ENCODE peak calls at places on chromosomes 16 and 17, in eight cellular contexts. I is neural progenitor cell, E is esophagus squamous epithelium, W is kidney epithelial cell, R is activated B cell treated with CpG ODN at 0.5 μM for 24 hours, Q is lower leg skin, G is MCF 10A, N is OCI-LY7. Z is an unnamed sample.

GRCh38 chr17:53319947-53320346 is 502.8 kb upstream of the KIF2B start:
- DNase-seq in I (no peak), E (no peak), W (no peak), R (no peak), Q (no peak), G (no peak), N (no peak), Z (no peak)

GRCh38 chr17:6640536-6641373 is at the start of the genes KIAA0753 and TXNDC17:
- DNase-seq in I (peak; percentile 93), E (peak; percentile 51), W (peak; percentile 67), R (peak; percentile 91), Q (peak; percentile 98), G (peak; percentile 89), N (peak; percentile 93), Z (peak; percentile 97)

GRCh38 chr17:21164226-21165019 is 37.7 kb downstream of the DHRS7B start:
- DNase-seq in I (no peak), E (no peak), W (no peak), R (no peak), Q (no peak), G (no peak), N (peak; percentile 22), Z (no peak)

GRCh38 chr16:14486520-14487303 is 143.3 kb downstream of the PARN start:
- DNase-seq in I (peak; percentile 36), E (no peak), W (peak; percentile 88), R (no peak), Q (peak; percentile 95), G (peak; percentile 96), N (no peak), Z (no peak)

GRCh38 chr16:86371083-86371803 is 139.1 kb upstream of the FOXF1 start:
- DNase-seq in I (no peak), E (no peak), W (no peak), R (no peak), Q (no peak), G (no peak), N (no peak), Z (no peak)

GRCh38 chr16:28081391-28081790 is 17.9 kb upstream of the GSG1L start:
- DNase-seq in I (no peak), E (no peak), W (no peak), R (no peak), Q (no peak), G (no peak), N (no peak), Z (no peak)

GRCh38 chr17:1532836-1533602 is 16.6 kb upstream of the INPP5K start:
- DNase-seq in I (peak; percentile 69), E (no peak), W (no peak), R (peak; percentile 45), Q (no peak), G (peak; percentile 15), N (peak; percentile 58), Z (peak; percentile 64)

GRCh38 chr17:50146927-50147640 is 3.4 kb downstream of the PPP1R9B start:
- DNase-seq in I (no peak), E (no peak), W (no peak), R (no peak), Q (no peak), G (no peak), N (no peak), Z (no peak)

GRCh38 chr17:55187371-55187770 is 77.4 kb upstream of the HLF start:
- DNase-seq in I (peak; percentile 3), E (no peak), W (no peak), R (no peak), Q (no peak), G (no peak), N (no peak), Z (no peak)

GRCh38 chr16:85330694-85331188 is 218.5 kb upstream of the CIBAR2 start:
- DNase-seq in I (peak; percentile 90), E (no peak), W (peak; percentile 61), R (no peak), Q (no peak), G (peak; percentile 79), N (peak; percentile 87), Z (peak; percentile 37)

GRCh38 chr17:77637807-77638182 is 320.7 kb upstream of the TNRC6C start:
- DNase-seq in I (peak; percentile 86), E (no peak), W (no peak), R (no peak), Q (no peak), G (no peak), N (no peak), Z (no peak)

GRCh38 chr16:3836641-3837040 is 43.9 kb downstream of the CREBBP start:
- DNase-seq in I (no peak), E (no peak), W (no peak), R (no peak), Q (no peak), G (no peak), N (no peak), Z (no peak)

GRCh38 chr16:64951681-64952080 is 170.2 kb downstream of the CDH11 start:
- DNase-seq in I (no peak), E (no peak), W (no peak), R (no peak), Q (no peak), G (no peak), N (no peak), Z (no peak)

GRCh38 chr16:84737192-84737591 is 37.4 kb downstream of the USP10 start:
- DNase-seq in I (no peak), E (no peak), W (no peak), R (no peak), Q (no peak), G (no peak), N (no peak), Z (no peak)

DNA sequence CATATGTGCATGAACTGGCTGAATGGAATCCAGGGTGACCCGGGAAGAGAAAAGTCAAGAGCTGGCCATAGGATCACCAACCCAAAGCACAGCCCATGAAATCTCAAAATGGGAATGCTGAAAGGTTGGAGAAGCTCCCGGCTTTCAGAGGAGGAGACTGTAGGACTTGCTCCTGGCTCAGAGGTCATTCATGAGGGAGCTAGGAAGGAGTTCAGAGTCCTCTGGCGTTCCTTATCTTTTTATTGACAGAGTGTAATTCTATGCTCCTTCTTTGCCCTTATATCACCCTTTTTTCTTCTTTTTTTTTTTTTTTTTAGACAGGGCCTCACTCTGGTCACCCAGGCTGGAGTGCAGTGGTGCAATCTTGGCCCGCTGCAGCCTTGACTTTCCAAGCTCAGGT is 27.2 kb upstream of the CNOT1 start:
- DNase-seq in I (no peak), E (no peak), W (no peak), R (no peak), Q (no peak), G (no peak), N (no peak), Z (no peak)
- TF ChIP-seq CTCF in I (no peak), E (no peak), W (no peak), R (no peak), Q (no peak), G (no peak), N (no peak), Z (no peak)

GRCh38 chr16:66714659-66715307 is 18.2 kb upstream of the CMTM4 start:
- DNase-seq in I (no peak), E (no peak), W (no peak), R (no peak), Q (no peak), G (peak; percentile 52), N (no peak), Z (no peak)

GRCh38 chr16:66719246-66719645 is 22.7 kb upstream of the CMTM4 start:
- DNase-seq in I (no peak), E (no peak), W (no peak), R (no peak), Q (no peak), G (no peak), N (no peak), Z (no peak)

GRCh38 chr16:66717776-66718175 is 21.2 kb upstream of the CMTM4 start:
- DNase-seq in I (no peak), E (no peak), W (no peak), R (no peak), Q (no peak), G (no peak), N (no peak), Z (no peak)

GRCh38 chr16:66714062-66714461 is 17.5 kb upstream of the CMTM4 start:
- DNase-seq in I (no peak), E (no peak), W (no peak), R (no peak), Q (no peak), G (no peak), N (no peak), Z (no peak)

GRCh38 chr16:66717112-66717675 is 20.7 kb upstream of the CMTM4 start:
- DNase-seq in I (peak; percentile 61), E (no peak), W (no peak), R (no peak), Q (no peak), G (peak; percentile 26), N (peak; percentile 47), Z (peak; percentile 38)
- TF ChIP-seq CTCF in I (peak; percentile 59), E (peak; percentile 18), W (peak; percentile 50), R (no peak), Q (no peak), G (no peak), N (peak; percentile 69), Z (no peak)

DNA sequence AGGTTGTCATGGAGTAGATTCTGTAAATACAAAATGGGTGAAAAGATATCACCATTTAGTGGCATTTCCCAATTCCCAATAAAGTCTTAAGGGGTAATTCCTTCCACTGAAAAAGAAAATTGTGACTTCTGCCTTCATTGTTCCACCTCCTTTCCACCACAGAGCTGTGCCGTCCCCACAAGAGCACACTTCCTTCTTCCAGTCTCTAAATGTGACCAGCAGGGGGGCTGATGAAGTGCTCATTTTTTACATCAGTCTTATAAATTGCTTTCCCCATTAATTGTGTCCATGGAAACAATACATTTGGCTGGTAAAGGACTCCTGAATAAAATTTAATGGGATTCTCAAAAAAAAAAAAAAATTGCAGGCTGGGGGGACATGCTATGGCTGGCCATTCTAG is 260.8 kb upstream of the PSMD7 start:
- DNase-seq in I (peak; percentile 52), E (no peak), W (no peak), R (no peak), Q (no peak), G (peak; percentile 16), N (peak; percentile 4), Z (no peak)
- TF ChIP-seq CTCF in I (peak; percentile 44), E (no peak), W (peak; percentile 22), R (no peak), Q (no peak), G (no peak), N (peak; percentile 42), Z (no peak)

GRCh38 chr17:73215414-73215813 is 22.6 kb downstream of the COG1 start:
- DNase-seq in I (no peak), E (no peak), W (no peak), R (no peak), Q (no peak), G (no peak), N (peak; percentile 30), Z (no peak)
- TF ChIP-seq CTCF in I (peak; percentile 12), E (no peak), W (no peak), R (no peak), Q (no peak), G (no peak), N (peak; percentile 70), Z (peak; percentile 32)

GRCh38 chr17:31425646-31426045 is 34.2 kb downstream of the RAB11FIP4 start:
- DNase-seq in I (peak; percentile 21), E (no peak), W (no peak), R (no peak), Q (no peak), G (no peak), N (no peak), Z (no peak)
- TF ChIP-seq CTCF in I (no peak), E (no peak), W (no peak), R (no peak), Q (no peak), G (no peak), N (no peak), Z (no peak)